ENCODE peak calls at places on chromosome 21, in nine cellular contexts. Y, P, E, U, M, H, W, Q and T are unnamed samples.

GRCh38 chr21:27831821-27832569 is 865.1 kb upstream of the ADAMTS5 start:
- DNase-seq in M (no peak), P (no peak), U (no peak), E (no peak), W (no peak), Q (no peak), Y (no peak), H (no peak), T (no peak)

GRCh38 chr21:43712268-43712942 is 6.5 kb upstream of the PDXK start:
- DNase-seq in W (no peak), P (peak; percentile 100), E (no peak), Y (no peak), Q (no peak), M (no peak), H (no peak), U (peak; percentile 40), T (no peak)

GRCh38 chr21:31326478-31327247 is 17.4 kb downstream of the TIAM1 start:
- DNase-seq in E (peak; percentile 48), Y (peak; percentile 47), M (no peak), H (peak; percentile 83), Q (no peak), P (no peak), W (peak; percentile 17), U (peak; percentile 35), T (peak; percentile 69)

GRCh38 chr21:18951291-18952038 is 547.9 kb upstream of the TMPRSS15 start:
- DNase-seq in M (no peak), Y (no peak), P (peak; percentile 16), Q (peak; percentile 51), H (no peak), W (no peak), U (no peak), E (no peak), T (no peak)

GRCh38 chr21:37915941-37916794 is at the start of gene KCNJ6:
- DNase-seq in M (no peak), H (peak; percentile 24), E (peak; percentile 23), U (peak; percentile 51), Y (no peak), P (peak; percentile 9), W (no peak), Q (peak; percentile 77), T (no peak)

GRCh38 chr21:45386728-45387371 is 18.1 kb upstream of the COL18A1 start:
- DNase-seq in W (no peak), Y (no peak), M (no peak), U (peak; percentile 91), P (peak; percentile 70), E (no peak), H (no peak), Q (no peak), T (no peak)

GRCh38 chr21:35084869-35085268 is 35.8 kb upstream of the RUNX1 start:
- DNase-seq in U (peak; percentile 71), Y (no peak), P (peak; percentile 57), Q (no peak), E (no peak), M (no peak), H (no peak), W (no peak), T (no peak)

GRCh38 chr21:42194863-42195262 is 24.1 kb upstream of the ABCG1 start:
- DNase-seq in Q (no peak), Y (no peak), E (no peak), P (no peak), H (no peak), U (no peak), M (no peak), W (no peak), T (no peak)

GRCh38 chr21:38930838-38931237 is 125.1 kb downstream of the ETS2 start:
- DNase-seq in U (peak; percentile 86), H (no peak), W (no peak), E (no peak), Y (no peak), P (no peak), Q (no peak), M (no peak), T (no peak)